ENCODE peak calls at places on chromosome 5, in four cellular contexts. J is HepG2, M is IMR-90, V is K562. P is an unnamed sample.
A peak's percentile ranks its signal among the peaks of the same experiment; 100 is the strongest.

GRCh38 chr5:172766287-172767104 is 4.5 kb downstream of the DUSP1 start:
- DNase-seq in J (peak; percentile 86), M (peak; percentile 94), V (no peak), P (no peak)

GRCh38 chr5:140591747-140592372 is 27.2 kb downstream of the SLC35A4 start:
- DNase-seq in M (peak; percentile 57), J (no peak), V (no peak), P (no peak)

GRCh38 chr5:148735301-148735700 is 81.0 kb upstream of the HTR4 start:
- DNase-seq in V (no peak), M (peak; percentile 62), J (no peak), P (no peak)

GRCh38 chr5:168362097-168362885 is 70.8 kb downstream of the WWC1 start:
- DNase-seq in J (peak; percentile 97), M (no peak), V (no peak), P (no peak)

GRCh38 chr5:157682257-157682656 is 10.9 kb downstream of the C5orf52 start:
- DNase-seq in J (no peak), M (no peak), V (no peak), P (no peak)

GRCh38 chr5:90136952-90137528 is 272.5 kb downstream of the CETN3 start:
- DNase-seq in J (no peak), M (no peak), V (no peak), P (no peak)

GRCh38 chr5:118984602-118985001 is 3.7 kb downstream of the DTWD2 start:
- DNase-seq in V (no peak), M (peak; percentile 65), J (no peak), P (no peak)

GRCh38 chr5:172156541-172156994 is 31.5 kb downstream of the STK10 start:
- DNase-seq in J (peak; percentile 75), M (no peak), V (no peak), P (no peak)

GRCh38 chr5:54860321-54860720 is 125.1 kb downstream of the ESM1 start:
- DNase-seq in V (no peak), J (no peak), M (no peak), P (no peak)

GRCh38 chr5:9168791-9169611 is 376.9 kb downstream of the SEMA5A start:
- DNase-seq in M (peak; percentile 25), J (no peak), V (no peak), P (no peak)

GRCh38 chr5:78747703-78748359 is 99.3 kb upstream of the LHFPL2 start:
- DNase-seq in J (no peak), M (peak; percentile 94), V (no peak), P (no peak)

GRCh38 chr5:134840811-134841210 is 5.0 kb upstream of the C5orf24 start:
- DNase-seq in J (no peak), M (no peak), V (no peak), P (peak; percentile 10)

GRCh38 chr5:153883829-153884228 is 154.9 kb downstream of the FAM114A2 start:
- DNase-seq in J (no peak), M (peak; percentile 73), V (no peak), P (peak; percentile 65)

GRCh38 chr5:100903036-100903887 is at the start of gene ST8SIA4:
- DNase-seq in J (no peak), M (peak; percentile 33), V (no peak), P (peak; percentile 91)

GRCh38 chr5:132458226-132458560 is 32.4 kb downstream of the IRF1 start:
- DNase-seq in M (peak; percentile 68), J (no peak), V (no peak), P (no peak)
- H3K9ac ChIP-seq in M (no peak overlapping the region), J (no peak overlapping the region), V (no peak overlapping the region), P (no peak overlapping the region)

GRCh38 chr5:170390472-170390871 is 1.3 kb upstream of the KCNMB1 start:
- DNase-seq in V (no peak), M (no peak), J (no peak), P (no peak)

GRCh38 chr5:170388240-170388639 is 927 bp downstream of the KCNMB1 start:
- DNase-seq in M (no peak), J (no peak), V (no peak), P (no peak)

GRCh38 chr5:170388818-170389217 is 349 bp downstream of the KCNMB1 start:
- DNase-seq in J (no peak), M (no peak), V (no peak), P (no peak)

GRCh38 chr5:170387775-170388174 is 1.4 kb downstream of the KCNMB1 start:
- DNase-seq in M (no peak), V (no peak), J (no peak), P (no peak)

DNA sequence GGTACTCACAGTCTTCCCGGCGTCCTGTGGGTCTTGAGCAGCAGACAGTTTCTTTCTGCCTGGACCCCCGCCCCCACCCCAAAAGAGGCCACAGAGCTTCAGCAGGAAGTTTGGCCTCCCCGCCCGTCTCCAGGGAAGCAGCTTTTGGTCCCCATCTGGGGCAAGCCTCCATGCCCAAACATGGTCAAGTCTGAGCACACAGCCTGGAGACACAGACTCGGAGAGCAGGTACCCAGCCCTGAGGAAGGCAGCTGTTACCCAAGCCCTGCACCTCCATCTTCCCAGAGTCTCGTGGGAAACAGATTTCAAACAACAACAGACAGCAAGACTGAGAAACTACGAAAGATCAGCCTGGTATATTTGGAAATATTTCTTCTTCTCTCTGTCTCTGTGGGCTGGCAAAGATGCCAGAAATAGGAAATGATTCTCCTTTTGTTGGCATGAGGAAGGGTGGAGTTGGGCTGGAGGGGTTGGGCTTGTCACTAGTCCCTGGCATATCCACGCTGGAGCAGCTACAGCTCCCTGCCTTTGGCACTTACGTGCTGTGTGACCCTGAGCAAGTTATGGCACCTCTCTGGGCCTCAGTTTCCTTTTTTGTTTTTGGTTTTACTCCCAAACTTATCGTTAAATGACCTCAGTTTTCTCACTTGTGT is at the start of gene KCNMB1:
- DNase-seq in V (no peak), J (no peak), M (no peak), P (no peak)
- H4K20me1 ChIP-seq in V (peaks cover 3% of the 10 kb centered on the region), J (no peaks in the 10 kb centered on the region), M (no peaks in the 10 kb centered on the region), P (no peaks in the 10 kb centered on the region)

DNA sequence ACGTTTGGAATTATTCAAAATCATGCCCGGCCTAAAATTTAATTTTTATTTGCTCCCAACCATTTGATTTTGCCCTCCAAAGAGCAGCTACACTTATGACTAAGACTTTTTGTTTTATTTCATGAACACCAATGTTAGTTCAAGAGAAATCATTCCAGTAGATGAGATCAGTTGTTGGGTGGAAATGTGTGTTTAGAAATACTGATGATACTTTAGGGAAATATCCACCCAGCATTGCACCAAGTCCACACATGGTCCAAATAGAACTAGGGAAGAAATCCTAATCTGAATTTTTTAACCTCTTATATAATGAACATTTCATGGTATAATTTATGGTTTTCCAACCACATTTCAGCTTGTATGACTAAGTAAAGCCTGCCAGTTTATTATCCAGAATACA is 28.3 kb upstream of the GOLPH3 start:
- DNase-seq in M (peak; percentile 88), V (no peak), J (no peak), P (no peak)
- H3K9ac ChIP-seq in M (no peak overlapping the region), V (no peak overlapping the region), J (no peak overlapping the region), P (no peak overlapping the region)

DNA sequence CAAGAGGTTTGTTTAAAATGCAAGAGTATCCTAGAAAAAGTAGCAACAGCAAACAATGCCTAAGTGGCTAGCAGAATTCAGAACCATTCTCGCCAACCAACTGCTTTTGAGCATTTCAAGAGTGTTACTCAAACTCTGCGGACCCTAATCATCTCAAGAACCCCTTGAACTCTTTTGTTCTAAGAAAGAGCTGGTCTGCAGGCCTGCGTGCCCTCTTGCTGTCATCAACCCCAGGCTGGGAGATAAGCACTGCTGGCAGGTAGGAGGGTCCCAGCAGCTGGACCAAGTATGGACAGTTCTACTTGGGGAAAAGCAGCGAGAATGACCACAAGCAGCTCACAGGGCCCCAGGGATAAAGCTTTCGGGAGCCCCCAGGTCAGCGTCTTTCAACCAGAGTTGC is 38.3 kb downstream of the MYO10 start:
- DNase-seq in V (no peak), J (no peak), M (no peak), P (peak; percentile 20)
- H4K20me1 ChIP-seq in V (no peaks in the 10 kb centered on the region), J (peaks cover 3% of the 10 kb centered on the region), M (peaks cover 98% of the 10 kb centered on the region), P (peaks cover 85% of the 10 kb centered on the region)

GRCh38 chr5:72433520-72433919 is 73.7 kb downstream of the ZNF366 start:
- DNase-seq in V (no peak), M (no peak), J (no peak), P (no peak)
- H3K9ac ChIP-seq in V (no peak overlapping the region), M (no peak overlapping the region), J (no peak overlapping the region), P (no peak overlapping the region)

GRCh38 chr5:32280656-32281081 is 32.1 kb downstream of the MTMR12 start:
- DNase-seq in J (no peak), M (no peak), V (no peak), P (no peak)

GRCh38 chr5:32285489-32286138 is 27.1 kb downstream of the MTMR12 start:
- DNase-seq in V (peak; percentile 77), M (no peak), J (no peak), P (no peak)

GRCh38 chr5:32283061-32283460 is 29.7 kb downstream of the MTMR12 start:
- DNase-seq in V (no peak), J (no peak), M (no peak), P (no peak)

GRCh38 chr5:32282633-32283032 is 30.1 kb downstream of the MTMR12 start:
- DNase-seq in J (no peak), M (no peak), V (no peak), P (no peak)

DNA sequence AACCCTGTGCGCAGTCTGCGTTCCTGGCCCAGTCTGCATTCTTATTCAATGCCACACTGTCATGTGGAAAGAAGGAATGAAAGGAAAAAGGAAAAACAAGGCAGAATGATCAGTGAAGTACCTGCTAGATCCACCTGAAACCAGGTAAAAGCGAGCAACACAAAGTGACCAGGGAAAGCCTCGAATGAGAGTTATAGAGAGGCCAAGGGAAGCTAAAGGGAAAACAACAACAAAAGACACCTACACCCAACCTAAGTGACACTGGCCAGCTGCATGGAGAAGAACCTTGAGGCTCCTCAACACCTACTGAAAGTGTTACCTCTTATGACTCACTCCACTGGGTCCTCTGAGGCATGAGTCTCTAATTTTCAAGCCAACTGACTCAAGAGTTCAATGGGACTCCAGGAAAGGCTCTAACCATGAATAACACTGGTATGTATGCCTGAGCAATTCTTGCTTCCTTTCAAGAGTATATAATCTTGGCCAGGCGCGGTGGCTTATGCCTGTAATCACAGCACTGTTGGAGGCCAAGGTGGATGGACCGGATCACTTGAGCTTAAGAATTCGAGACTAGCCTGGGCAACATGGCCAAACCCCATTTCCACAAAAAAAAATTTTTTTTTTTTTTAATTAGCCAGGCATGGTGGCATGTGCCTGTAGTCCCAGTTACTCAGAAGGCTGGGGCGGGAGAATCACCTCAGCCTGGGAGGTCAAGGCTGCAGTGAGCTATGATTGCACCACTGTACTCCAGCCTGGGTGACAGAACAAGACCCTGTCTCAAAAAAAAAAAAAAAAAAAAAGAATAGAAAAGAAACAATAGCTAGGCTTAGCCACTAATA is 29.0 kb downstream of the MTMR12 start:
- DNase-seq in M (peak; percentile 68), J (no peak), V (no peak), P (no peak)
- H4K20me1 ChIP-seq in M (no peaks in the 10 kb centered on the region), J (peaks cover 20% of the 10 kb centered on the region), V (peaks cover 13% of the 10 kb centered on the region), P (no peaks in the 10 kb centered on the region)

P was measured in neural progenitor cell.